ENCODE peak calls at places on chromosomes 11 and 22, in eight cellular contexts. D, R, X, T, Y, O, H and P are unnamed samples.

GRCh38 chr11:130208241-130209127 is 48.9 kb downstream of the ST14 start:
- DNase-seq in D (no peak), R (no peak), X (no peak), T (peak; percentile 7), Y (no peak), O (no peak), H (peak; percentile 62), P (peak; percentile 77)

GRCh38 chr11:75325713-75326438 is 25.6 kb downstream of the ARRB1 start:
- DNase-seq in D (no peak), R (peak; percentile 88), X (peak; percentile 91), T (peak; percentile 81), Y (peak; percentile 97), O (no peak), H (peak; percentile 89), P (no peak)

GRCh38 chr11:60918941-60919275 is 5.0 kb downstream of the TMEM109 start:
- DNase-seq in D (no peak), R (peak; percentile 27), X (peak; percentile 76), T (no peak), Y (peak; percentile 45), O (no peak), H (no peak), P (no peak)

GRCh38 chr11:69372589-69373250 is 78.8 kb downstream of the MYEOV start:
- DNase-seq in D (no peak), R (no peak), X (no peak), T (no peak), Y (no peak), O (no peak), H (no peak), P (peak; percentile 47)

GRCh38 chr22:36822581-36822980 is 5.7 kb upstream of the PVALB start:
- DNase-seq in D (no peak), R (no peak), X (no peak), T (no peak), Y (no peak), O (no peak), H (no peak), P (no peak)

GRCh38 chr11:61833478-61833877 is 5.4 kb downstream of the FADS2 start:
- DNase-seq in D (no peak), R (peak; percentile 77), X (no peak), T (no peak), Y (no peak), O (peak; percentile 71), H (no peak), P (peak; percentile 62)

GRCh38 chr11:109425554-109425953 is 3.6 kb downstream of the C11orf87 start:
- DNase-seq in D (no peak), R (no peak), X (no peak), T (no peak), Y (no peak), O (no peak), H (no peak), P (no peak)

GRCh38 chr11:116851631-116852030 is 14.2 kb upstream of the APOA1 start:
- DNase-seq in D (no peak), R (peak; percentile 65), X (no peak), T (no peak), Y (peak; percentile 26), O (no peak), H (no peak), P (peak; percentile 79)

GRCh38 chr11:100890779-100891178 is 203.7 kb downstream of the ARHGAP42 start:
- DNase-seq in D (no peak), R (no peak), X (no peak), T (no peak), Y (peak; percentile 99), O (no peak), H (no peak), P (no peak)

GRCh38 chr11:20155683-20156279 is 4.5 kb downstream of the DBX1 start:
- DNase-seq in D (no peak), R (no peak), X (no peak), T (no peak), Y (no peak), O (no peak), H (no peak), P (no peak)
- H3K4me3 ChIP-seq in D (no peak overlapping the region), R (no peak overlapping the region), X (no peak overlapping the region), T (no peak overlapping the region), Y (no peak overlapping the region), O (no peak overlapping the region), H (no peak overlapping the region), P (peak overlapping the region; percentile 32)

DNA sequence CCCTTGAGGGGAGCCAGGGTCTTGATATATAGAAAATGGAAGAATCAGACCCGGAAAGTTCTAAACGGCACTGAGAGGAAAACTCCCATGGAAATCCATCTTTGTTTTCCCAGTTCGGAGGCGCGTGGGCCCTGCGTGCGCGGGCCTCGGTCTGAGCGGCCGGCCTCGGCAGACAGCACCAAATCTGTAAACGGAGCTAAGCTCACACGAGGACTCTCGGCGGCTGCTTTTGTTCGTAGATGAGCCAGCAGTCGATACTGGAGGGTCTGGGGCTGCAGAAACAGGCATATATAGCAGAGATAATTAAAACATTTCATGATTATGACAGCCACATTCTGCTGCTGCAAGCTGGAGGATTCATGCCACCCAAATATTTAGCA is 68.5 kb upstream of the PPARA start:
- DNase-seq in D (no peak), R (peak; percentile 67), X (peak; percentile 40), T (peak; percentile 23), Y (peak; percentile 45), O (no peak), H (peak; percentile 68), P (peak; percentile 60)
- H3K4me1 ChIP-seq in D (peaks cover 100% of the 10 kb centered on the region), R (peaks cover 79% of the 10 kb centered on the region), X (peaks cover 58% of the 10 kb centered on the region), T (peaks cover 80% of the 10 kb centered on the region), Y (peaks cover 31% of the 10 kb centered on the region), O (no peaks in the 10 kb centered on the region), H (peaks cover 99% of the 10 kb centered on the region), P (peaks cover 100% of the 10 kb centered on the region)

GRCh38 chr11:126497581-126498109 is 142.2 kb downstream of the ST3GAL4 start:
- DNase-seq in D (no peak), R (peak; percentile 45), X (no peak), T (no peak), Y (no peak), O (no peak), H (peak; percentile 58), P (peak; percentile 20)

GRCh38 chr11:126498281-126498680 is 142.8 kb downstream of the ST3GAL4 start:
- DNase-seq in D (no peak), R (no peak), X (no peak), T (no peak), Y (no peak), O (no peak), H (no peak), P (no peak)

GRCh38 chr11:126495806-126496205 is 140.3 kb downstream of the ST3GAL4 start:
- DNase-seq in D (no peak), R (no peak), X (no peak), T (no peak), Y (no peak), O (no peak), H (peak; percentile 38), P (peak; percentile 51)

GRCh38 chr11:126495281-126495680 is 139.8 kb downstream of the ST3GAL4 start:
- DNase-seq in D (no peak), R (no peak), X (no peak), T (no peak), Y (no peak), O (no peak), H (peak; percentile 40), P (no peak)

DNA sequence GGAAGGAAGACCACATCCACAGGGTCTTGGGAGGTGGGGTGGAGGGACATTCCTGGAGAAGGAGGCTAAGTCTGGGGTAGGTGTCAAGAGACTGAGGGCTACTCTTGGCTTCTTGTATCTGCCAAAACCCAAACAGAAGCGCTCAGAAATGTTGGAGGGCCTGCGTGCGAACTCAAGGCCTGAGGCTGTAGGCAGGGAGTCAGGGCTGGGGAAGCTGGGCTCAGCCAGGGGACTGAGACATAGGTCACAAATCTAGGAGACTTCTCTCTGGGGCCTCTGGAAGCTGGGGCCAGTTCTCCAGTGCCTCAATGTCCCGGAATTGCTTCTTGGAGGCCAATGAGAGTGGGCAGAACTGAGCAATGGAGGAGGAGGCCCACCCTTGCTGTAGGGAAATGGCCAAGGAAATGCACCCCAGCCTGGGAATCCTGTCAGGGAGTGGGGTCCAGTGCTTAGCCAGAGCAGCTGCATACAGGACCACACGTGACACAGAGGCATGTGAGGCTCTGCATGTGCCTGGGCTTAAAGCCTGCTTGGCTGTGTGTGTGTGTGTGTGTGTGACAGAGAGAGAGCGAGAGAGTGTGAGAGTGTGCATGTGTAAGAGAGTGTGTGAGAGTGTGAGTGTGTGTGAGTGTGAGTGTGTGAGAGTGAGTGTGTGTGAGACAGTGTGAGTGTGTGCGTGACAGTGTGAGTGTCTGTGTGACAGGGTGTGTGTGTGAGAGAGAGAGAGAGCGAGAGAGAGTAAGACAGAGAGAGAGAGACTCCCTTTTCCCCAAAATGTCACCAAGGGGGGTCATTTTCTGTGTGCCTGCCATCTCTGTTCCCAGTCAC is 141.3 kb downstream of the ST3GAL4 start:
- DNase-seq in D (no peak), R (no peak), X (no peak), T (no peak), Y (no peak), O (no peak), H (peak; percentile 62), P (peak; percentile 33)
- H3K4me3 ChIP-seq in D (no peak overlapping the region), R (no peak overlapping the region), X (no peak overlapping the region), T (no peak overlapping the region), Y (no peak overlapping the region), O (no peak overlapping the region), H (no peak overlapping the region), P (no peak overlapping the region)

DNA sequence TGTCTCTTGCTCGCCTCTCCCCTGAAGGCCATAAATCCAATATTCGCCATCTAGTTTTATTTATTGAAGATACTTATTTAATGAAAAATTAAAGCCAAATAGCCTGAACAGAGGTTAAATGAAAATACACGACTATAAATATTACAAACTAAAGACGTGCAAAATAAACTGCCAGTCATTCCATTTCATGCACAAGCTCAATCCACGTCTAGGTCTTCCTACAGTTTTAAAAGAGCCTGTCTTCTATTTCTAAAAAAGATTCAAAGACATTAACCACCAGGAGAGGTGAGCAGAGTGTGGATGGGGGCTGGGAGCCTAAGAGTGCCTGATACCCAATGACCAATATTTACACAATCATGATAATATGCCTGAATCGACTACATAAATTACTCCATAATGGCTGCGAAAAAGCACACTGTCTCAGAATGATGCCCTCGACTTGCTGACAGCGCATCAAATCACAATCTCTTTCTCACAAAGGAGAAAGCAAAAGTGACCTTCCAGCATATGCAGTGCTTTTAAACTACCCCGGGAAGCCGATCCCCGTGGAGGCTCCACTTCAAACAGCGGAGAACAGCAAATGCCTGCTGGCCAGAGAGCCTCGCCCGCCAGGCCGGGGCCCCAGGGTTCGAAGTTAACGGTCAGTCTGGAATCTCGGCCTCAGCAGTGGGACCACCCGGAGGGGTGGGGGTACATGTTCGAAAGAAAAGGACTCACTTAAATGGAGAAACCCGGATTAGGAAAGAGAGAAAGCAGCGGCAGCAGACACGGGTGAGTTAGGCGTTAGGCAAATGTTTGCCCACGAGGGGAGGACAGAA is 1.7 kb downstream of the FCHSD2 start:
- DNase-seq in D (no peak), R (peak; percentile 49), X (peak; percentile 27), T (peak; percentile 52), Y (peak; percentile 49), O (peak; percentile 60), H (no peak), P (peak; percentile 84)
- H3K4me1 ChIP-seq in D (peaks cover 71% of the 10 kb centered on the region), R (peaks cover 24% of the 10 kb centered on the region), X (peaks cover 20% of the 10 kb centered on the region), T (peaks cover 29% of the 10 kb centered on the region), Y (peaks cover 3% of the 10 kb centered on the region), O (peaks cover 61% of the 10 kb centered on the region), H (peaks cover 52% of the 10 kb centered on the region), P (peaks cover 79% of the 10 kb centered on the region)